ENCODE peak calls at places on chromosome 3, in five cellular contexts. N, K, P, X and I are unnamed samples.

GRCh38 chr3:17079933-17080332 is 195.2 kb downstream of the PLCL2 start:
- DNase-seq in N (no peak), K (no peak), P (no peak), X (no peak), I (no peak)

GRCh38 chr3:130835483-130835882 is 58.4 kb upstream of the ATP2C1 start:
- DNase-seq in N (no peak), K (no peak), P (no peak), X (no peak), I (no peak)

GRCh38 chr3:57974796-57975388 is 33.3 kb upstream of the FLNB start:
- DNase-seq in N (peak; percentile 99), K (peak; percentile 91), P (peak; percentile 15), X (no peak), I (peak; percentile 91)

GRCh38 chr3:177468331-177468730 is 271.0 kb upstream of the TBL1XR1 start:
- DNase-seq in N (peak; percentile 90), K (peak; percentile 87), P (peak; percentile 70), X (no peak), I (peak; percentile 56)

GRCh38 chr3:133991209-133991608 is 38.5 kb downstream of the SLCO2A1 start:
- DNase-seq in N (no peak), K (peak; percentile 30), P (no peak), X (no peak), I (no peak)

GRCh38 chr3:57961828-57962447 is 46.3 kb upstream of the FLNB start:
- DNase-seq in N (peak; percentile 77), K (peak; percentile 49), P (no peak), X (peak; percentile 43), I (peak; percentile 31)

GRCh38 chr3:160169139-160169830 is 55.9 kb upstream of the C3orf80 start:
- DNase-seq in N (peak; percentile 94), K (peak; percentile 84), P (peak; percentile 23), X (no peak), I (peak; percentile 24)

GRCh38 chr3:64295594-64295993 is 70.3 kb upstream of the PRICKLE2 start:
- DNase-seq in N (peak; percentile 62), K (peak; percentile 77), P (no peak), X (no peak), I (peak; percentile 24)

GRCh38 chr3:154148541-154148940 is 27.4 kb downstream of the ARHGEF26 start:
- DNase-seq in N (peak; percentile 43), K (no peak), P (no peak), X (no peak), I (no peak)

GRCh38 chr3:123448503-123449091 is at the start of gene ADCY5:
- DNase-seq in N (no peak), K (peak; percentile 48), P (no peak), X (peak; percentile 88), I (no peak)

GRCh38 chr3:134381048-134381447 is 6.8 kb upstream of the AMOTL2 start:
- DNase-seq in N (no peak), K (no peak), P (no peak), X (no peak), I (no peak)

GRCh38 chr3:119437852-119438251 is 25.6 kb downstream of the TMEM39A start:
- DNase-seq in N (no peak), K (no peak), P (no peak), X (no peak), I (no peak)

GRCh38 chr3:64318670-64319271 is 93.5 kb upstream of the PRICKLE2 start:
- DNase-seq in N (no peak), K (no peak), P (no peak), X (no peak), I (no peak)

GRCh38 chr3:188948658-188949400 is 222.9 kb upstream of the TPRG1 start:
- DNase-seq in N (peak; percentile 92), K (peak; percentile 54), P (no peak), X (no peak), I (peak; percentile 48)

GRCh38 chr3:16114930-16115329 is 59.5 kb upstream of the GALNT15 start:
- DNase-seq in N (no peak), K (no peak), P (no peak), X (no peak), I (no peak)

GRCh38 chr3:44289882-44290462 is 48.3 kb downstream of the TOPAZ1 start:
- DNase-seq in N (no peak), K (no peak), P (no peak), X (no peak), I (no peak)

GRCh38 chr3:173529062-173529711 is 131.6 kb downstream of the NLGN1 start:
- DNase-seq in N (peak; percentile 24), K (no peak), P (no peak), X (peak; percentile 7), I (peak; percentile 22)

GRCh38 chr3:172524611-172525010 is 1.4 kb upstream of the TNFSF10 start:
- DNase-seq in N (no peak), K (no peak), P (no peak), X (no peak), I (peak; percentile 14)

GRCh38 chr3:138078096-138078495 is 37.3 kb downstream of the DZIP1L start:
- DNase-seq in N (peak; percentile 57), K (no peak), P (no peak), X (no peak), I (peak; percentile 68)

GRCh38 chr3:194691481-194692281 is 6.0 kb downstream of the FAM43A start:
- DNase-seq in N (no peak), K (no peak), P (no peak), X (no peak), I (peak; percentile 51)

GRCh38 chr3:155549087-155549486 is 195.8 kb downstream of the PLCH1 start:
- DNase-seq in N (no peak), K (no peak), P (no peak), X (no peak), I (peak; percentile 85)

GRCh38 chr3:138898301-138898700 is 48.6 kb downstream of the FOXL2 start:
- DNase-seq in N (peak; percentile 31), K (peak; percentile 57), P (no peak), X (no peak), I (no peak)

GRCh38 chr3:59444293-59444671 is 394.5 kb upstream of the CFAP20DC start:
- DNase-seq in N (no peak), K (no peak), P (no peak), X (no peak), I (no peak)

GRCh38 chr3:79766474-79767193 is 1.2 kb downstream of the ROBO1 start:
- DNase-seq in N (no peak), K (no peak), P (no peak), X (peak; percentile 45), I (no peak)

GRCh38 chr3:140206196-140207040 is 271.4 kb downstream of the CLSTN2 start:
- DNase-seq in N (peak; percentile 68), K (peak; percentile 42), P (no peak), X (peak; percentile 27), I (peak; percentile 71)